ENCODE peak calls at places on chromosomes 5 and 9, in five cellular contexts. M is cardiac muscle cell, F is neural progenitor cell, U is fibroblast of pulmonary artery, E is lung. S is an unnamed sample.

GRCh38 chr9:78562021-78562420 is 265.1 kb downstream of the PSAT1 start:
- DNase-seq in U (no peak), F (no peak), M (no peak), E (no peak), S (no peak)

GRCh38 chr5:109589983-109590382 is 99.7 kb upstream of the MAN2A1 start:
- DNase-seq in U (no peak), F (peak), E (no peak), M (no peak), S (peak)

GRCh38 chr5:178547753-178548415 is 42.3 kb downstream of the COL23A1 start:
- DNase-seq in E (no peak), U (no peak), F (no peak), M (no peak), S (peak)

GRCh38 chr5:150599917-150600511 is 40.4 kb upstream of the SYNPO start:
- DNase-seq in M (peak), E (peak), F (no peak), U (peak), S (peak)

GRCh38 chr9:120619751-120620655 is 40.0 kb upstream of the CDK5RAP2 start:
- DNase-seq in M (peak), E (peak), U (peak), F (peak), S (peak)

GRCh38 chr9:76542360-76542759 is 83.4 kb downstream of the GCNT1 start:
- DNase-seq in F (peak), U (no peak), E (no peak), M (no peak), S (no peak)

GRCh38 chr5:43973318-43973717 is 370.3 kb downstream of the NNT start:
- DNase-seq in M (no peak), E (no peak), F (no peak), U (peak), S (no peak)

GRCh38 chr9:131214931-131215330 is 61.4 kb downstream of the FAM78A start:
- DNase-seq in E (no peak), F (no peak), U (no peak), M (no peak), S (no peak)

GRCh38 chr5:159448-160172 is 31.7 kb upstream of the LRRC14B start:
- DNase-seq in M (peak), F (peak), U (peak), E (no peak), S (peak)

GRCh38 chr5:91541696-91542095 is 158.6 kb upstream of the ARRDC3 start:
- DNase-seq in E (no peak), U (peak), F (no peak), M (no peak), S (no peak)

GRCh38 chr5:172179032-172179989 is 8.7 kb downstream of the STK10 start:
- DNase-seq in U (peak), F (no peak), M (peak), E (no peak), S (peak)

GRCh38 chr5:41648976-41649375 is 138.6 kb upstream of the PLCXD3 start:
- DNase-seq in M (no peak), E (no peak), U (no peak), F (peak), S (no peak)

GRCh38 chr5:61965074-61965473 is 340.9 kb upstream of the KIF2A start:
- DNase-seq in E (no peak), U (no peak), F (no peak), M (no peak), S (no peak)

GRCh38 chr9:126708178-126708577 is 94.5 kb downstream of the LMX1B start:
- DNase-seq in U (no peak), M (no peak), E (peak), F (no peak), S (no peak)

GRCh38 chr9:1732670-1733069 is 282.5 kb upstream of the SMARCA2 start:
- DNase-seq in E (no peak), F (no peak), M (peak), U (no peak), S (no peak)

DNA sequence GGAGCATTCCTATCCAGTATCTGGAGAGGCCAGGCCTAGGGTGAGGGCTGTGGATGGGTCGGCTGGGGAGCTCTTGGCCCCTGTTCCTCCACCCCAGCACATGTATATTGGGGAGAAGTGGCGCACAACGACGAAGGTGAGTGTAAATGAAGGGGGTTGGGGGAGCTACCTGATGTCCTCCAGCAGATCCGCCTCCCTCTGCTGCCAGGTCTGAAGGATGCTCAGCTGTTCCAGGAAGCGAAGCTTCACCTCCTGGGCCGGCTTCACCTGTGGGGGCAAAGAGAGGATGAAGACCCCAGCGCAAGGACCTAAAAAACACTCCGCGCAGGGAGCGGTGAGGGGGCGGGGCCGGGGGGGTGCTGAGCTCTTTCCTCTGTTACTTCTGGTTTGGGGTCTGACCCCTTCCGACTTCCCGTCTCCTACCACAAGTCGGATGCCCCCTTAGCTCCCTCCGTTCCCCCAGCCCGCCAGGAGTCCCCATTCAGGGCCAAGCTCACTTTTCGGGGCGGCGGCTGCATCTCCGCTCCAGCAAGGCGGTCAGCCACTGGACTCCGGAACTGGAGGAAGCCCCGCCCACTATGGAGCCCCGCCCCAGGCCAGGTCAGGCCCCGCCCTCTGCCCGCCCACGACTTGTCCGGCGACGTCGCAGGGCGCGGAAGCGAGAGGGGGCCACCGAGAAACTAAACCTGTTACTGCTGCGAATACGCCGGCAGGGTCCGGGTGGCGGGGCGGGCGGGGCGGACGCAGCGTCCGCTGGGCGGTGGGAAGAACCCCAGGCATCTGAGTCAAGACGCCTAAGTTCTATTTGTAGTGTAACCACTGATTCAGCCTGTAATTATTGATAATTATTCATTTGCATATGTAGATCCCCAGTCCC is at the start of gene FCHSD1:
- DNase-seq in F (peak), M (peak), U (peak), E (peak), S (peak)
- H3K4me3 ChIP-seq in F (peak), M (peak), U (peak), E (peak), S (peak)

GRCh38 chr5:74669824-74670223 is 15.2 kb upstream of the HEXB start:
- DNase-seq in M (no peak), E (no peak), F (no peak), U (no peak), S (no peak)

GRCh38 chr5:74667396-74667795 is 17.6 kb upstream of the HEXB start:
- DNase-seq in U (no peak), F (no peak), M (no peak), E (no peak), S (no peak)

GRCh38 chr5:74670377-74671038 is 14.5 kb upstream of the HEXB start:
- DNase-seq in F (no peak), M (no peak), E (no peak), U (no peak), S (no peak)

GRCh38 chr5:74672215-74672877 is 12.7 kb upstream of the HEXB start:
- DNase-seq in F (no peak), M (no peak), E (no peak), U (no peak), S (no peak)

GRCh38 chr5:74673011-74673790 is 11.8 kb upstream of the HEXB start:
- DNase-seq in E (no peak), U (peak), F (peak), M (peak), S (peak)
- H3K4me3 ChIP-seq in E (no peak), U (no peak), F (no peak), M (no peak), S (no peak)

GRCh38 chr9:132826131-132826530 is 52.0 kb downstream of the AK8 start:
- DNase-seq in E (no peak), M (no peak), U (no peak), F (no peak), S (no peak)
- H3K4me3 ChIP-seq in E (no peak), M (no peak), U (no peak), F (no peak), S (no peak)

DNA sequence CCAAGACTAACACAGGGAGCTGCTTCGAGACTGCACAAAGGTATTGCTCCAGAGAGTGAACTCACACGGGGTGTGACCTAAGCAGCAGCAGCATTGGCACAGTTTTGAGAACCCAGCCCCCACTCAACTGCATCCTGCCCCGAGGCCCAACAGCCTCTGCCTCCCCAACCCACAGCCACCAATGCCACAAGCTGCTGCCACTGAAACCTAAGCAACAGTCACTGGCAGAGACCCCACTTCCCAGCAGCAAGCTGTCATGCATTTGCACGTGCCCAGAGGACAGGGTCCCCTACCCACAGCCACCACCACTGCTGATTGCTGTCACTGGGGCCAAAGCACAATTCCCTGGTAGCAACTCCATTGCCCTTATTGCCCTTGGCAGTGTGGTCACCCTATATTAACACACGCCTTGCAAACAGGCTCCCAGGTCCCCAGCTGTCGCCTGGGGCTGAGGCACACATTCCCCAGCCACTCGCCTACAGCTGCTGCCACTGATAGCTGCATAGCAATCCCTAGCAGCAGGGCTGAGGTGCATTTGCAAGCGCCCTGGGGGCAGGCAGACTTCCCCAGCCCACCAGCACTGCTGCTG is 141.0 kb downstream of the AGTPBP1 start:
- DNase-seq in F (no peak), M (no peak), E (no peak), U (no peak), S (peak)
- H3K4me3 ChIP-seq in F (no peak), M (no peak), E (no peak), U (no peak), S (no peak)

GRCh38 chr5:59092758-59093157 is 509.9 kb downstream of the RAB3C start:
- DNase-seq in U (no peak), M (no peak), F (no peak), E (no peak), S (no peak)

GRCh38 chr5:59090323-59090722 is 507.4 kb downstream of the RAB3C start:
- DNase-seq in M (no peak), E (no peak), F (no peak), U (no peak), S (no peak)

GRCh38 chr5:59091965-59092364 is 509.1 kb downstream of the RAB3C start:
- DNase-seq in U (no peak), E (no peak), M (no peak), F (no peak), S (no peak)

GRCh38 chr5:59095480-59095879 is 512.6 kb downstream of the RAB3C start:
- DNase-seq in M (peak), E (no peak), U (peak), F (no peak), S (no peak)

GRCh38 chr5:59093329-59093728 is 510.5 kb downstream of the RAB3C start:
- DNase-seq in E (no peak), F (no peak), M (peak), U (peak), S (no peak)
- H3K4me3 ChIP-seq in E (no peak), F (no peak), M (no peak), U (peak), S (no peak)

DNA sequence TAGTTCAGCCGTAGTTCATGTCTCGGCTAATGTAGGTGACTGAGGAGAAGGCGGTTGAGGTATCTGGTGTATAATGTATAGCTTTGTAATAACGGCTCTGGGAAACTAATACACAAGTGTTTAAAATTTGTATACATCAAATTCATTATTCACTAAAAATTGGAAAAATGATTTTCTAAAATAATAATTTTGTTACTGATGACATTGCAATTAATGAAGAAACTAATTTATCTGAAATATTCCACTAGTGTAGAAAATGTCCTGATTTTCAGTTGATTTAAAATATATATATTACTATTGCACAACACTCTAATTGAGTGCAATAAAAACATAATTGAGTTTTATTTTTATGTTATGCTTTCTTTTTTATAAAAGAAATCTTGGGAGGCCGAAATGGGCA is 823.0 kb downstream of the TAF11L14 start:
- DNase-seq in E (no peak), F (no peak), M (no peak), U (no peak), S (no peak)
- H3K4me3 ChIP-seq in E (no peak), F (no peak), M (no peak), U (no peak), S (no peak)

GRCh38 chr9:133607976-133608375 is 1.2 kb downstream of the FAM163B start:
- DNase-seq in U (no peak), F (no peak), M (no peak), E (no peak), S (no peak)

GRCh38 chr9:133606722-133607053 is 2.5 kb downstream of the FAM163B start:
- DNase-seq in F (no peak), U (no peak), M (no peak), E (no peak), S (no peak)

GRCh38 chr9:133605856-133606721 is 3.1 kb downstream of the FAM163B start:
- DNase-seq in F (no peak), U (no peak), M (no peak), E (no peak), S (no peak)

GRCh38 chr9:133608382-133608781 is 807 bp downstream of the FAM163B start:
- DNase-seq in U (no peak), E (no peak), F (no peak), M (no peak), S (no peak)

GRCh38 chr9:133607381-133607780 is 1.8 kb downstream of the FAM163B start:
- DNase-seq in F (no peak), M (no peak), E (no peak), U (no peak), S (no peak)
- H3K4me3 ChIP-seq in F (no peak), M (no peak), E (no peak), U (no peak), S (no peak)